ENCODE peak calls at places on chromosomes 7 and 10, in seven cellular contexts. L is activated T-cell treated with anti-CD3 and anti-CD28 coated beads, Interleukin-2, amount 50 U/mL, for 72 hours; O is dorsolateral prefrontal cortex; X is nucleus accumbens; F is left cardiac atrium; W is AG08395; B is upper lobe of right lung. Z is an unnamed sample.

GRCh38 chr7:82257118-82257695 is 186.4 kb downstream of the CACNA2D1 start:
- DNase-seq in L (no peak), F (no peak), O (no peak), W (no peak), X (no peak), B (no peak), Z (no peak)

GRCh38 chr10:86042161-86042560 is 324.4 kb downstream of the GRID1 start:
- DNase-seq in W (no peak), B (no peak), O (no peak), L (no peak), F (no peak), X (no peak), Z (no peak)

GRCh38 chr7:42987648-42988214 is 55.6 kb downstream of the MRPL32 start:
- DNase-seq in L (no peak), X (no peak), B (no peak), W (no peak), O (no peak), F (no peak), Z (no peak)

GRCh38 chr10:47406870-47407648 is 23.0 kb upstream of the ZNF488 start:
- DNase-seq in F (no peak), O (no peak), L (no peak), W (peak), B (peak), X (no peak), Z (no peak)

GRCh38 chr10:100993986-100994708 is 5.5 kb upstream of the LZTS2 start:
- DNase-seq in X (no peak), L (no peak), W (peak), B (no peak), F (no peak), O (no peak), Z (no peak)

GRCh38 chr7:158133057-158133456 is 454.6 kb downstream of the PTPRN2 start:
- DNase-seq in L (no peak), O (peak), B (no peak), W (no peak), X (no peak), F (no peak), Z (no peak)

GRCh38 chr7:5425507-5426225 is 2.0 kb upstream of the TNRC18 start:
- DNase-seq in O (peak), B (peak), W (no peak), L (no peak), X (peak), F (peak), Z (peak)

GRCh38 chr7:99201027-99201426 is 6.9 kb downstream of the KPNA7 start:
- DNase-seq in L (no peak), B (no peak), W (peak), F (no peak), O (no peak), X (no peak), Z (no peak)

GRCh38 chr7:116528008-116528789 is 3.4 kb downstream of the CAV1 start:
- DNase-seq in F (peak), X (no peak), W (peak), O (peak), L (no peak), B (no peak), Z (peak)

GRCh38 chr7:116399808-116400207 is 99.7 kb upstream of the CAV2 start:
- DNase-seq in F (no peak), X (no peak), L (no peak), B (no peak), W (peak), O (no peak), Z (no peak)

GRCh38 chr7:1210321-1210978 is 22.2 kb upstream of the UNCX start:
- DNase-seq in X (no peak), F (peak), W (no peak), O (no peak), L (no peak), B (no peak), Z (no peak)

GRCh38 chr10:84665883-84666463 is 337.6 kb downstream of the CCSER2 start:
- DNase-seq in X (no peak), F (no peak), L (peak), O (no peak), W (no peak), B (peak), Z (peak)

GRCh38 chr7:24368161-24368560 is 84.2 kb downstream of the NPY start:
- DNase-seq in L (no peak), X (no peak), W (no peak), B (no peak), F (no peak), O (no peak), Z (no peak)

GRCh38 chr7:22597845-22598244 is 97.9 kb upstream of the STEAP1B start:
- DNase-seq in F (no peak), X (no peak), O (no peak), L (no peak), B (no peak), W (peak), Z (peak)

GRCh38 chr7:145850636-145851035 is 266.0 kb upstream of the CNTNAP2 start:
- DNase-seq in L (no peak), W (no peak), O (no peak), B (no peak), F (no peak), X (no peak), Z (no peak)

GRCh38 chr7:141071260-141071854 is 2.5 kb upstream of the TMEM178B start:
- DNase-seq in X (peak), B (no peak), L (peak), F (peak), W (peak), O (peak), Z (peak)

GRCh38 chr10:26938578-26938977 is 77.8 kb upstream of the ABI1 start:
- DNase-seq in X (no peak), L (no peak), O (no peak), F (no peak), W (no peak), B (no peak), Z (no peak)

GRCh38 chr10:102392306-102392705 is 3.2 kb upstream of the NFKB2 start:
- DNase-seq in L (no peak), W (no peak), F (no peak), B (no peak), O (no peak), X (no peak), Z (no peak)

GRCh38 chr10:17453377-17454091 is 861 bp downstream of the ST8SIA6 start:
- DNase-seq in B (peak), W (peak), F (peak), O (no peak), X (no peak), L (peak), Z (no peak)

GRCh38 chr7:129517931-129518330 is 15.6 kb downstream of the SMKR1 start:
- DNase-seq in F (no peak), W (no peak), O (no peak), L (no peak), X (no peak), B (no peak), Z (no peak)

GRCh38 chr10:132456881-132457280 is 59.9 kb downstream of the PWWP2B start:
- DNase-seq in W (no peak), X (no peak), B (no peak), O (no peak), F (peak), L (no peak), Z (no peak)

GRCh38 chr7:55570939-55571338 is 1.4 kb downstream of the VOPP1 start:
- DNase-seq in X (no peak), W (peak), L (no peak), B (no peak), O (no peak), F (no peak), Z (no peak)

GRCh38 chr10:3077940-3078630 is 10.7 kb downstream of the PFKP start:
- DNase-seq in L (no peak), B (no peak), F (no peak), W (no peak), X (no peak), O (no peak), Z (no peak)

GRCh38 chr10:90111671-90112070 is 410.3 kb downstream of the KIF20B start:
- DNase-seq in B (no peak), W (no peak), X (no peak), F (no peak), O (no peak), L (no peak), Z (no peak)

GRCh38 chr10:86304436-86304835 is 62.2 kb downstream of the GRID1 start:
- DNase-seq in F (no peak), W (no peak), B (no peak), L (no peak), O (peak), X (no peak), Z (no peak)

GRCh38 chr10:33015798-33016547 is 57.9 kb upstream of the ITGB1 start:
- DNase-seq in F (no peak), O (no peak), L (no peak), B (no peak), W (peak), X (no peak), Z (no peak)

GRCh38 chr10:126397640-126398382 is 9.5 kb upstream of the ADAM12 start:
- DNase-seq in F (no peak), X (no peak), L (no peak), B (no peak), W (peak), O (no peak), Z (no peak)

Z was measured in NCI-H460.